ENCODE peak calls at places on chromosomes 16 and 17, in four cellular contexts. V is stimulated activated effector memory CD8-positive, alpha-beta T cell treated with anti-CD3 and anti-CD28 coated beads, Interleukin-12 subunit alpha, Interleukin-12 subunit beta, amount 100 ng/mL, for 72 hours; B is GDM1; R is HT-29. X is an unnamed sample.
A peak's percentile ranks its signal among the peaks of the same experiment; 100 is the strongest.

GRCh38 chr16:70342016-70342415 is 4.7 kb upstream of the DDX19A start:
- DNase-seq in R (no peak), B (no peak), V (no peak), X (no peak)

GRCh38 chr17:82056729-82057621 is 5.3 kb downstream of the GPS1 start:
- DNase-seq in V (no peak), B (no peak), R (no peak), X (no peak)

GRCh38 chr16:81003064-81003463 is 3.6 kb downstream of the CMC2 start:
- DNase-seq in V (no peak), B (no peak), R (no peak), X (no peak)

GRCh38 chr16:86892509-86892908 is 314.2 kb downstream of the FOXL1 start:
- DNase-seq in V (no peak), R (no peak), B (no peak), X (no peak)

GRCh38 chr16:3689731-3690130 is 27.6 kb downstream of the TRAP1 start:
- DNase-seq in R (no peak), V (no peak), B (no peak), X (no peak)

GRCh38 chr16:70697601-70698170 is 11.8 kb upstream of the MTSS2 start:
- DNase-seq in R (no peak), B (no peak), V (no peak), X (no peak)

GRCh38 chr17:35543856-35544255 is 6.4 kb upstream of the SLFN12L start:
- DNase-seq in B (no peak), R (no peak), V (no peak), X (no peak)

GRCh38 chr16:58652741-58653140 is 23.1 kb upstream of the CNOT1 start:
- DNase-seq in V (no peak), R (no peak), B (no peak), X (peak; percentile 63)

GRCh38 chr16:70410736-70411135 is 28.2 kb downstream of the ST3GAL2 start:
- DNase-seq in V (no peak), B (no peak), R (no peak), X (no peak)

GRCh38 chr17:63853260-63853659 is 10.8 kb upstream of the SMARCD2 start:
- DNase-seq in V (no peak), R (no peak), B (no peak), X (no peak)

GRCh38 chr17:27793168-27793905 is 7.0 kb downstream of the NOS2 start:
- DNase-seq in R (no peak), B (no peak), V (no peak), X (peak; percentile 28)